ENCODE peak calls at places on chromosomes 4 and X, in ten cellular contexts. P is astrocyte; B is prostate gland; N is heart left ventricle; H is left lung; D is brain microvascular endothelial cell; R is DND-41; W is A549; Q is CD8-positive, alpha-beta T cell; O is MM.1S. T is an unnamed sample.

GRCh38 chr4:181592221-181592745 is 650.9 kb upstream of the TENM3 start:
- DNase-seq in O (peak; percentile 13), R (no peak), P (peak; percentile 34), W (no peak), N (no peak), D (no peak), B (no peak), Q (no peak), H (no peak), T (no peak)

GRCh38 chr4:88609387-88609786 is 17.1 kb downstream of the HERC3 start:
- DNase-seq in B (no peak), D (no peak), N (no peak), W (no peak), R (no peak), O (no peak), Q (no peak), H (no peak), P (no peak), T (peak; percentile 29)

GRCh38 chr4:144967161-144967560 is 130.8 kb downstream of the ANAPC10 start:
- DNase-seq in H (no peak), W (no peak), R (no peak), B (no peak), N (no peak), D (no peak), P (no peak), Q (no peak), O (peak; percentile 91), T (peak; percentile 50)

GRCh38 chr4:7070729-7071511 is 3.1 kb upstream of the GRPEL1 start:
- DNase-seq in P (peak; percentile 22), N (peak; percentile 77), D (peak; percentile 52), B (peak; percentile 81), H (peak; percentile 84), R (peak; percentile 79), O (peak; percentile 87), Q (peak; percentile 84), W (peak; percentile 56), T (peak; percentile 38)

GRCh38 chrX:110002300-110003166 is at the start of gene TMEM164:
- DNase-seq in D (peak; percentile 53), B (peak; percentile 69), N (peak; percentile 91), P (peak; percentile 66), R (peak; percentile 89), W (peak; percentile 69), O (peak; percentile 68), H (peak; percentile 92), Q (peak; percentile 79), T (peak; percentile 47)

GRCh38 chrX:68511255-68511654 is 12.4 kb downstream of the YIPF6 start:
- DNase-seq in B (peak; percentile 6), W (peak; percentile 7), H (no peak), O (peak; percentile 46), Q (no peak), N (no peak), D (peak; percentile 30), R (peak; percentile 30), P (no peak), T (no peak)

GRCh38 chrX:150934453-150934852 is 36.0 kb upstream of the CD99L2 start:
- DNase-seq in P (peak; percentile 67), W (peak; percentile 18), N (no peak), Q (no peak), D (peak; percentile 9), O (no peak), B (peak; percentile 23), R (no peak), H (no peak), T (peak; percentile 4)

GRCh38 chr4:11691236-11691635 is 262.5 kb upstream of the HS3ST1 start:
- DNase-seq in Q (no peak), H (no peak), W (no peak), P (no peak), B (no peak), O (no peak), D (no peak), R (no peak), N (no peak), T (no peak)

GRCh38 chr4:110550260-110550659 is 72.6 kb downstream of the PITX2 start:
- DNase-seq in W (no peak), D (peak; percentile 11), H (no peak), O (no peak), N (no peak), Q (no peak), B (no peak), R (no peak), P (peak; percentile 40), T (peak; percentile 11)

GRCh38 chr4:157221895-157222763 is 1.6 kb downstream of the GRIA2 start:
- DNase-seq in H (no peak), W (no peak), B (no peak), Q (no peak), N (no peak), R (no peak), P (peak; percentile 8), O (no peak), D (no peak), T (peak; percentile 7)

GRCh38 chrX:77675986-77676385 is 110.0 kb downstream of the ATRX start:
- DNase-seq in H (no peak), P (no peak), Q (no peak), D (no peak), R (no peak), B (no peak), N (no peak), W (no peak), O (no peak), T (no peak)

GRCh38 chrX:10983526-10983925 is 127.6 kb upstream of the HCCS start:
- DNase-seq in N (no peak), P (no peak), W (no peak), R (no peak), B (no peak), Q (no peak), O (no peak), H (no peak), D (no peak), T (no peak)

GRCh38 chr4:121126449-121127006 is 37.6 kb downstream of the TNIP3 start:
- DNase-seq in B (no peak), N (no peak), P (no peak), Q (no peak), H (no peak), W (no peak), D (no peak), O (no peak), R (no peak), T (no peak)

GRCh38 chr4:140952709-140953108 is 180.6 kb downstream of the RNF150 start:
- DNase-seq in B (no peak), W (no peak), P (peak; percentile 70), R (no peak), D (peak; percentile 41), H (no peak), Q (no peak), O (no peak), N (no peak), T (peak; percentile 12)

GRCh38 chr4:66956852-66957251 is 588.5 kb downstream of the CENPC start:
- DNase-seq in H (no peak), P (no peak), Q (no peak), W (no peak), R (no peak), O (no peak), N (no peak), D (no peak), B (no peak), T (no peak)
- TF ChIP-seq CTCF in H (no peak), P (no peak), Q (no peak), W (no peak), R (no peak), O (no peak), N (no peak), D (no peak), B (no peak), T (no peak)

GRCh38 chr4:99043346-99043745 is 45.2 kb downstream of the ADH5 start:
- DNase-seq in P (no peak), O (no peak), N (no peak), Q (no peak), W (no peak), D (no peak), H (no peak), B (no peak), R (no peak), T (no peak)

GRCh38 chr4:99052902-99053301 is 35.7 kb downstream of the ADH5 start:
- DNase-seq in Q (no peak), R (no peak), N (no peak), O (no peak), H (no peak), D (no peak), W (no peak), B (no peak), P (no peak), T (no peak)

GRCh38 chr4:99047710-99048109 is 40.9 kb downstream of the ADH5 start:
- DNase-seq in W (no peak), Q (no peak), B (no peak), D (no peak), P (no peak), H (no peak), N (no peak), O (no peak), R (no peak), T (no peak)
- H3K27ac ChIP-seq in W (no peak overlapping the region), Q (no peak overlapping the region), B (no peak overlapping the region), D (no peak overlapping the region), P (no peak overlapping the region), H (no peak overlapping the region), N (no peak overlapping the region), O (no peak overlapping the region), R (no peak overlapping the region), T (no peak overlapping the region)

DNA sequence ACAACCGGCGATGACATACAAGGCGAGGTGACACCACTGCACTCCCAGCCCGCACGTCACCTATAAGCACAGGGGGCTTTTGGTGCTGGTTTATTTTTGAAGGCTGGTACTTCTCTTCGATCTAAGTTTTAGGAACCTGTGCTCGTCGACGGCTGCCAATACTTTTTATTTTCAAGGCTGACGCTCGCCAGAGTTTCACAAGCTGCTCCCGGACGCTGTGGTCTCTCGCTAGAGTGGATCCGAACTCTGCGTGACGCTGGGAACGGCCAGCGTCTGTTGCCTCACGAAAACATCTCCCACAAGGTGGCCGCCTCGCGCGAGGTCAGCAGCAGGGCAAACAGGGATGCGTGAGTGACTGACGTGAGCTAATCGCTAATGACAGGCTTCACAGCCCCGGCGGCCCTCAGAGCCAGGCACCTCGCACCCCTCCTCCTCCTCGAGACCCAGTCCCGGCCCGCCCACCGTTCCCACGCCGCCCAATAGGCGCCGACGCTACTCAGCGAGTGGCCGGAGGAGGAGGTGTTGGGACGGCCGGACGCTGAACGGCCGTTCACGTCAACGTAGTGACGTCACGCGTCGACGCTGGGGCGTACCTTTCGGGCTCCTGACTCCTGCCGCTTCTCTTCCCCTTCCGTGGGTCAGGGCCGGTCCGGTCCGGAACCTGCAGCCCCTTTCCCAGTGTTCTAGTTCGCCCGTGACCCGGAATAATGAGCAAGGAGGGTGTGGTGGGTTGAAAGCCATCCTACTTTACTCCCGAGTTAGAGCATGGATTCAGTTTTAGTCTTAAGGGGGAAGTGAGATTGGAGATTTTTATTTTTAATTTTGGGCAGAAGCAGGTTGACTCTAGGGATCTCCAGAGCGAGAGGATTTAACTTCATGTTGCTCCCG is at the start of gene CLCN3:
- DNase-seq in W (peak; percentile 74), H (peak; percentile 99), O (peak; percentile 99), N (peak; percentile 99), R (peak; percentile 89), P (peak; percentile 89), D (peak; percentile 95), Q (peak; percentile 93), B (peak; percentile 97), T (peak; percentile 95)
- TF ChIP-seq CTCF in W (no peak), H (no peak), O (no peak), N (no peak), R (no peak), P (no peak), D (no peak), Q (no peak), B (no peak), T (peak; percentile 41)

DNA sequence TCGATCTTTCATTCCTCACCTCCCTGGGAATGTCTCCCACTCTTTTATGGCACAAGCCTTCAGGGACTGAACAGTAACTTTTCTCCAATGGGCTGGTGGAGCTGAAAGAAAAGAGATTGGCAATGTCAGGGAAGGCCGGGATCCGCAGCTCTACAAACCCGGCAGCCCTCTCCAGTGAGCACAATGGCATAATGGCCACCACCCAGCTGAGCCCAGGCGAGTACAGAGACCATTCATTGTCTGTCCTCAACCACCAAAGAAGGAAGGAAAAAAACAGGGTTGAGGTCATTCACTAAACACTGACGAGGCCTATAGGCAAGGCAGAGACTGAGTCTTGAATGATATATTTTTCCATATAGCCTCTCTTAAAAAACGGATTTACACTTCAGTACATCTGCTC is 3.6 kb downstream of the GEMIN8 start:
- DNase-seq in R (no peak), D (no peak), P (no peak), W (no peak), N (no peak), H (no peak), O (no peak), B (no peak), Q (no peak), T (no peak)
- H3K27ac ChIP-seq in R (no peak overlapping the region), D (no peak overlapping the region), P (no peak overlapping the region), W (no peak overlapping the region), N (no peak overlapping the region), H (no peak overlapping the region), O (no peak overlapping the region), B (no peak overlapping the region), Q (no peak overlapping the region), T (no peak overlapping the region)

T was measured in foreskin keratinocyte.